ENCODE peak calls at places on chromosome 2, in eight cellular contexts. T is neural progenitor cell, D is GM23338, W is GM23248, P is MM.1S, J is HCT116, L is hepatocyte, Q is PC-3. R is an unnamed sample.

GRCh38 chr2:240524963-240525718 is 32.6 kb downstream of the ANKMY1 start:
- DNase-seq in T (no peak), D (no peak), W (no peak), P (no peak), J (no peak), L (no peak), Q (no peak), R (no peak)

GRCh38 chr2:177597759-177598158 is 205.2 kb downstream of the AGPS start:
- DNase-seq in T (no peak), D (no peak), W (peak; percentile 16), P (no peak), J (no peak), L (no peak), Q (no peak), R (no peak)

GRCh38 chr2:105102963-105103421 is 65.1 kb downstream of the MRPS9 start:
- DNase-seq in T (peak; percentile 57), D (peak; percentile 97), W (peak; percentile 55), P (no peak), J (peak; percentile 64), L (no peak), Q (peak; percentile 92), R (no peak)

GRCh38 chr2:64766841-64767669 is 113.3 kb upstream of the SERTAD2 start:
- DNase-seq in T (peak; percentile 18), D (no peak), W (peak; percentile 75), P (peak; percentile 78), J (no peak), L (no peak), Q (peak; percentile 23), R (peak; percentile 51)

GRCh38 chr2:229768235-229768634 is 53.9 kb upstream of the DNER start:
- DNase-seq in T (no peak), D (no peak), W (no peak), P (no peak), J (no peak), L (no peak), Q (no peak), R (no peak)

GRCh38 chr2:74481432-74481831 is 1.4 kb downstream of the CCDC142 start:
- DNase-seq in T (no peak), D (no peak), W (peak; percentile 56), P (no peak), J (no peak), L (no peak), Q (no peak), R (no peak)

GRCh38 chr2:96963316-96963715 is 23.1 kb downstream of the FAM178B start:
- DNase-seq in T (no peak), D (no peak), W (no peak), P (no peak), J (no peak), L (no peak), Q (no peak), R (no peak)

GRCh38 chr2:63861220-63861822 is 19.6 kb downstream of the UGP2 start:
- DNase-seq in T (peak; percentile 59), D (peak; percentile 77), W (peak; percentile 81), P (peak; percentile 52), J (peak; percentile 51), L (peak; percentile 68), Q (peak; percentile 64), R (peak; percentile 80)

DNA sequence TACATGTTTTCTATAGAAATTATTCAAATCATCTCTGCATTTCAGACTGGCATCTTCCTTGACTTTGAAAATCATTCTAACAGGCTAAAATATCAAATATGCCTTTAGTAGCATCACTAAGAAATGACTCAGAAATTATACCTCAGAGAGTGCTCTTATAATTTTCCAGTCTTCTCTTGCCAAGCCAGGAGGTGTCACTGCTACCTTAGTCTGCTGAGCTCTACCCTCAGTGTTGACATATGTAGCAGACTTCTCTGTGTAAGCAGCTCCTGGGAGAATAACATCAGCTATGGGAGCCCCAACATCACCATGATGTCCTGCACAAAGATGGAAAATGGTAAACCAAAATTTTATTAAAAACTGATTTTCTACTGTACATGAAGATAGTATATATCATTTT is 31.6 kb downstream of the NDUFS1 start:
- DNase-seq in T (peak; percentile 3), D (peak; percentile 7), W (peak; percentile 20), P (no peak), J (no peak), L (no peak), Q (peak; percentile 21), R (peak; percentile 26)
- TF ChIP-seq EZH2phosphoT487 in T (no peak), D (no peak), W (no peak), P (no peak), J (no peak), L (no peak), Q (no peak), R (no peak)

DNA sequence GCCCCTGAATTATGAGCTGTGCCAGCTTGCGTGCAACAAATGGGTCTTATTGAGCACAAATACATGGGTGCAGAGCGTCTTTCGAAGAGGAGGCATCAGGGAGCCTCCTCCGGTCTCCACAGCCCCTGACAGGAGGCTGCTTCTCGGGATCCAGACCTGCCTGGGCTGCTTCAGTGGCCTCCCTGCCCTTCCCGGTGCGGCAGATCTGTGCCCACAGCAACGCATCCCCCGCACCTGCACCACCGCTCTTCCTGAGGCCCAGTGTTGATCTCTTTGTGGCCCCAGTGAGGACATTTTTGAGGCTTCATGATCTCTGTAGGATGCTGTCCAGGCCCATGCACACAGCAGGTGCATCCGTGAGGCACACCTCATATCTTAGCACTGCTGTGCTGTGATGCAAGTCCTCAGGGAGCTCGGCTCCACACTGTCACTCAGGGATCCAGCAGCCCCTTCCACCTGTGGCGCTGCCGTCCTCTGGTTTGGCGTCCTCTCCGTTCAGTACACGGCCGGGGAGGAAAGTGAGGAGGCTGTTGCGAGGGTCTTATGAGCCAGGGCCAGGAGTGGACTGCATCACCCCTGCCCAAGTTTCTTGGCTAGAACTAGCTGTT is 17.4 kb downstream of the RTP5 start:
- DNase-seq in T (no peak), D (no peak), W (no peak), P (no peak), J (no peak), L (no peak), Q (no peak), R (no peak)
- H3K27ac ChIP-seq in T (no peak overlapping the region), D (no peak overlapping the region), W (no peak overlapping the region), P (no peak overlapping the region), J (no peak overlapping the region), L (no peak overlapping the region), Q (no peak overlapping the region), R (no peak overlapping the region)

DNA sequence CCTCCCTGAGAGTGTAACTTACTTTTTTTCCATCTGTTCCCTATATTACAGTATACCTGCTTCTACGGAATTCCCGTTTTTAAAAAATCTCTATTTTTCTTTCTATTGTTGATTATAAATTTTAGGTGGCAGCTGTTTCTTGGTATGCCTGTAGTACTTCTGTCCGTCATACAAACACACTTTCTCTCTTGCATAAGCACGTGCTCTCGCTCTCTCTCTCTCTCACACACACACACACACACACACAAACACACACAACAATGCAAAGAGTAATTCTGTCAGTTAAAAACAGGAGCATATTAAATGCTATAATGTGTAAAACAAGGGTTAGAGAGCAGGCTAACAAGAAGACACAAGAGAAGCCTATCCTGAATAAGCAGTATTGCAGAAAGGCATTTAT is 140.5 kb downstream of the THADA start:
- DNase-seq in T (no peak), D (no peak), W (no peak), P (no peak), J (no peak), L (no peak), Q (no peak), R (no peak)
- H4K20me1 ChIP-seq in T (no peaks in the 10 kb centered on the region), D (no peaks in the 10 kb centered on the region), W (no peaks in the 10 kb centered on the region), P (no peaks in the 10 kb centered on the region), J (no peaks in the 10 kb centered on the region), L (no peaks in the 10 kb centered on the region), Q (no peaks in the 10 kb centered on the region), R (no peaks in the 10 kb centered on the region)

GRCh38 chr2:39787123-39787522 is 8.1 kb upstream of the THUMPD2 start:
- DNase-seq in T (no peak), D (no peak), W (no peak), P (no peak), J (no peak), L (no peak), Q (no peak), R (no peak)

GRCh38 chr2:39782591-39782990 is 3.5 kb upstream of the THUMPD2 start:
- DNase-seq in T (no peak), D (no peak), W (no peak), P (no peak), J (no peak), L (no peak), Q (no peak), R (no peak)

DNA sequence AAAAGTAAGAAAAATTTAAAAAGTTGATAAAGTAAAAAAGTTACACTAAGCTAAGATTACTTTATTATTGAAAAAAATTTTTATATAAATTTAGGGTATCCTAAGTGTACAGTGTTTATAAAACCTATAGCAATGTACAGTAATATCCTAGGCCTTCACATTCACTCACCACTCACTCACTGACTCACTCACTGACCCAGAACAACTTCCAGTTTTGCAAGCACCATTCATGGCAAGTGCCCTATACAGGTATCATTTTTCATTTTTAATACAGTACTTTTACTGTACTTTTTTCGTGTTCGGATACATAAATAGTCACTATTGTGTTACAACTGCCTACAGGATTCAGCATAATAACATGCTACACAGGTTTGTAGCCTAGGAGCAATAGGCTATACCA is 8.9 kb upstream of the THUMPD2 start:
- DNase-seq in T (no peak), D (no peak), W (no peak), P (no peak), J (no peak), L (no peak), Q (peak; percentile 75), R (no peak)
- TF ChIP-seq EZH2phosphoT487 in T (no peak), D (no peak), W (no peak), P (no peak), J (no peak), L (no peak), Q (no peak), R (no peak)

GRCh38 chr2:212683346-212683745 is 144.7 kb upstream of the ERBB4 start:
- DNase-seq in T (no peak), D (no peak), W (peak; percentile 69), P (no peak), J (no peak), L (no peak), Q (peak; percentile 27), R (no peak)

GRCh38 chr2:212686285-212686895 is 147.8 kb upstream of the ERBB4 start:
- DNase-seq in T (peak; percentile 70), D (peak; percentile 73), W (peak; percentile 81), P (peak; percentile 63), J (peak; percentile 44), L (peak; percentile 78), Q (peak; percentile 77), R (peak; percentile 73)
- H3K27ac ChIP-seq in T (no peak overlapping the region), D (no peak overlapping the region), W (no peak overlapping the region), P (no peak overlapping the region), J (no peak overlapping the region), L (no peak overlapping the region), Q (no peak overlapping the region), R (no peak overlapping the region)

GRCh38 chr2:209805351-209805750 is 33.7 kb downstream of the UNC80 start:
- DNase-seq in T (no peak), D (no peak), W (no peak), P (no peak), J (no peak), L (no peak), Q (no peak), R (no peak)
- H4K20me1 ChIP-seq in T (no peaks in the 10 kb centered on the region), D (no peaks in the 10 kb centered on the region), W (no peaks in the 10 kb centered on the region), P (no peaks in the 10 kb centered on the region), J (no peaks in the 10 kb centered on the region), L (no peaks in the 10 kb centered on the region), Q (no peaks in the 10 kb centered on the region), R (no peaks in the 10 kb centered on the region)

R was measured in OCI-LY7.